ENCODE peak calls at places on chromosomes 12 and 14, in ten cellular contexts. P, N, W, U, O, G, D, Q, V and R are unnamed samples.

GRCh38 chr12:7667025-7667575 is 1.4 kb upstream of the APOBEC1 start:
- DNase-seq in P (peak), N (no peak), W (no peak), U (no peak), O (peak), G (no peak), D (no peak), Q (no peak), V (no peak), R (no peak)

GRCh38 chr12:13250416-13250815 is 53.9 kb downstream of the EMP1 start:
- DNase-seq in P (no peak), N (no peak), W (peak), U (no peak), O (peak), G (no peak), D (no peak), Q (no peak), V (no peak), R (no peak)

GRCh38 chr12:89140141-89140540 is 212.2 kb downstream of the DUSP6 start:
- DNase-seq in P (no peak), N (no peak), W (no peak), U (no peak), O (no peak), G (no peak), D (no peak), Q (no peak), V (no peak), R (no peak)

GRCh38 chr12:114732426-114733030 is 48.6 kb upstream of the TBX3 start:
- DNase-seq in P (no peak), N (no peak), W (no peak), U (no peak), O (no peak), G (no peak), D (no peak), Q (no peak), V (no peak), R (no peak)

GRCh38 chr14:38098074-38098846 is 109.4 kb upstream of the SSTR1 start:
- DNase-seq in P (no peak), N (no peak), W (peak), U (no peak), O (peak), G (no peak), D (no peak), Q (no peak), V (peak), R (no peak)

GRCh38 chr14:51443195-51444018 is 203.4 kb downstream of the TMX1 start:
- DNase-seq in P (no peak), N (no peak), W (peak), U (no peak), O (peak), G (no peak), D (no peak), Q (no peak), V (no peak), R (no peak)

GRCh38 chr12:53004582-53004981 is 1.7 kb upstream of the EIF4B start:
- DNase-seq in P (no peak), N (no peak), W (peak), U (no peak), O (no peak), G (no peak), D (no peak), Q (no peak), V (peak), R (no peak)

GRCh38 chr14:91405241-91405721 is 12.3 kb downstream of the CCDC88C start:
- DNase-seq in P (no peak), N (no peak), W (no peak), U (no peak), O (no peak), G (no peak), D (peak), Q (no peak), V (no peak), R (no peak)

GRCh38 chr14:69005432-69006148 is 26.5 kb upstream of the ACTN1 start:
- DNase-seq in P (peak), N (no peak), W (peak), U (peak), O (peak), G (peak), D (no peak), Q (no peak), V (peak), R (peak)

GRCh38 chr14:103021817-103022668 is 35.3 kb downstream of the CDC42BPB start:
- DNase-seq in P (no peak), N (no peak), W (no peak), U (no peak), O (peak), G (no peak), D (no peak), Q (no peak), V (peak), R (no peak)

GRCh38 chr14:51395361-51395849 is 155.4 kb downstream of the TMX1 start:
- DNase-seq in P (no peak), N (no peak), W (peak), U (peak), O (peak), G (peak), D (no peak), Q (no peak), V (peak), R (no peak)

GRCh38 chr12:13570005-13570694 is 373.6 kb downstream of the EMP1 start:
- DNase-seq in P (no peak), N (no peak), W (peak), U (no peak), O (no peak), G (no peak), D (no peak), Q (no peak), V (no peak), R (no peak)

GRCh38 chr14:102183922-102184677 is 44.4 kb downstream of the WDR20 start:
- DNase-seq in P (no peak), N (no peak), W (no peak), U (no peak), O (no peak), G (no peak), D (no peak), Q (no peak), V (no peak), R (no peak)

GRCh38 chr12:67802723-67803122 is 154.2 kb downstream of the DYRK2 start:
- DNase-seq in P (no peak), N (no peak), W (no peak), U (no peak), O (no peak), G (no peak), D (no peak), Q (no peak), V (no peak), R (no peak)

GRCh38 chr14:25484194-25484593 is 434.2 kb upstream of the STXBP6 start:
- DNase-seq in P (no peak), N (no peak), W (no peak), U (no peak), O (no peak), G (no peak), D (no peak), Q (no peak), V (no peak), R (no peak)

GRCh38 chr12:84186433-84186832 is 726.2 kb downstream of the SLC6A15 start:
- DNase-seq in P (no peak), N (no peak), W (peak), U (no peak), O (no peak), G (no peak), D (no peak), Q (no peak), V (peak), R (no peak)

GRCh38 chr14:35174342-35174741 is 52.0 kb downstream of the PRORP start:
- DNase-seq in P (no peak), N (no peak), W (no peak), U (no peak), O (no peak), G (no peak), D (no peak), Q (no peak), V (no peak), R (no peak)